ENCODE peak calls at places on chromosomes 4 and X, in six cellular contexts. K, F, Q, W, B and E are unnamed samples.

GRCh38 chrX:153687121-153688039 is at the start of gene SLC6A8:
- DNase-seq in K (peak; percentile 50), F (peak; percentile 19), Q (no peak), W (peak; percentile 87), B (peak; percentile 56), E (no peak)

GRCh38 chr4:98873059-98873458 is 55.9 kb downstream of the EIF4E start:
- DNase-seq in K (no peak), F (peak; percentile 16), Q (no peak), W (no peak), B (peak; percentile 44), E (no peak)

GRCh38 chr4:42282081-42282901 is 115.0 kb upstream of the SHISA3 start:
- DNase-seq in K (no peak), F (peak; percentile 75), Q (no peak), W (peak; percentile 81), B (peak; percentile 80), E (peak; percentile 3)

GRCh38 chrX:88612870-88613329 is 134.1 kb upstream of the CPXCR1 start:
- DNase-seq in K (no peak), F (no peak), Q (no peak), W (no peak), B (no peak), E (no peak)

GRCh38 chr4:95701500-95701899 is 138.4 kb upstream of the PDHA2 start:
- DNase-seq in K (no peak), F (peak; percentile 9), Q (no peak), W (no peak), B (no peak), E (no peak)

GRCh38 chr4:528835-529234 is 29.8 kb downstream of the PIGG start:
- DNase-seq in K (no peak), F (no peak), Q (no peak), W (no peak), B (no peak), E (no peak)

GRCh38 chr4:101730291-101731117 is 60.0 kb upstream of the BANK1 start:
- DNase-seq in K (peak; percentile 71), F (peak; percentile 69), Q (no peak), W (peak; percentile 50), B (peak; percentile 80), E (peak; percentile 21)

GRCh38 chr4:19961092-19961491 is 290.6 kb upstream of the SLIT2 start:
- DNase-seq in K (no peak), F (no peak), Q (no peak), W (no peak), B (no peak), E (peak; percentile 67)

GRCh38 chrX:75301060-75301459 is 27.2 kb downstream of the UPRT start:
- DNase-seq in K (no peak), F (peak; percentile 24), Q (no peak), W (no peak), B (no peak), E (no peak)

GRCh38 chrX:9855536-9856320 is 69.5 kb downstream of the SHROOM2 start:
- DNase-seq in K (no peak), F (no peak), Q (no peak), W (no peak), B (no peak), E (no peak)

GRCh38 chrX:107154787-107155620 is 36.4 kb upstream of the RBM41 start:
- DNase-seq in K (no peak), F (peak; percentile 6), Q (peak; percentile 84), W (no peak), B (peak; percentile 81), E (no peak)

GRCh38 chrX:115284877-115285276 is 4.6 kb upstream of the LUZP4 start:
- DNase-seq in K (no peak), F (no peak), Q (no peak), W (no peak), B (no peak), E (no peak)

GRCh38 chrX:68659385-68659784 is 11.9 kb downstream of the STARD8 start:
- DNase-seq in K (no peak), F (no peak), Q (no peak), W (no peak), B (no peak), E (no peak)

GRCh38 chr4:81427605-81427922 is 44.1 kb downstream of the RASGEF1B start:
- DNase-seq in K (no peak), F (peak; percentile 2), Q (no peak), W (no peak), B (no peak), E (no peak)

GRCh38 chr4:44025376-44026020 is 423.1 kb downstream of the KCTD8 start:
- DNase-seq in K (no peak), F (no peak), Q (no peak), W (no peak), B (no peak), E (no peak)

GRCh38 chrX:139691493-139691842 is 16.5 kb downstream of the MCF2 start:
- DNase-seq in K (no peak), F (no peak), Q (no peak), W (peak; percentile 28), B (no peak), E (no peak)
- H3K4me3 ChIP-seq in K (no peak overlapping the region), F (peak overlapping the region; percentile 49), Q (no peak overlapping the region), W (no peak overlapping the region), B (no peak overlapping the region), E (peak overlapping the region; percentile 49)

DNA sequence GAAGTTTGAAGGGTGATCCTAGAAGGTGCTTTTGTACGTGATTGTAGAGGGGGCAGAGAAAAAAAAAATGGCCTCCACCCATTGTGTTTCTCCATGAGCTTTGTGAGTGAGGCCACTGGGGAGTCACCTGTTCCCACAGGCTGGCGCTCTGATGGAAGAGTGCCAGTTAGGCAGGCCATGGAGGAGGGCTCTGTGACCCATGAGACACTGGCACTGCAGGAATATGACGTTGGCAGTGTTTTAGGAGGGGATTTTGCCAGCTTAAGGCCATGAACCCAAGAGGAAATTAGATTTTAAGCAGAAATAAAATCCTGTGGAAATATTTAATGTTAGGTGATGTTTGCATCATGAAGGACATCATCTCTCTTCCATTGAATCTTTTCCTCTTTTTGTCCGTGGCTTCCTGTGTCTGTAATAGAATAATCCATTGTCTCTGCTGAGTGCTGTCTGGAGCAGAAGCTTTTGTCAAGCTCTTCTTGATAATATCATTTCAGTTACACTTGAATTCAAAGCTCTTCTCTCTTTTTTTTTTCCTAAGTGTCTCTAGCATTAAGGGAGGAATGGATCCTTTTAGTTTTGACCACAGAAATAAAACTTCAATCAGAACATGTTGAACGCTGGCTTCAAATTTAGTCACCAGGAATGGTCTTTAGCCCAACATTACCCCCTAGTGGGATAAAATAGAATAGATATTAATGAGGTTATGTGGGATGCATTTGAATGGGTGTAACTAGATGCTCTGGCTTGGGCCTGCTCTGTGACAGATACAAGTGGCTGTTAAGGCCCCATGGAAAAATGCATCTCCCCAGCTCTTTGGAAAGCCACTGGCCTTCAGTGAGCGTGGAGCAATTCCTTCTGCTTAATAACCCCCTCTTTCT is 41.0 kb upstream of the UCP1 start:
- DNase-seq in K (no peak), F (peak; percentile 28), Q (no peak), W (peak; percentile 83), B (peak; percentile 39), E (no peak)
- TF ChIP-seq CTCF in K (no peak), F (peak; percentile 46), Q (peak; percentile 68), W (peak; percentile 68), B (peak; percentile 8), E (peak; percentile 33)

GRCh38 chr4:173039617-173040176 is 128.9 kb upstream of the GALNT7 start:
- DNase-seq in K (no peak), F (no peak), Q (no peak), W (no peak), B (no peak), E (no peak)
- H3K4me3 ChIP-seq in K (no peak overlapping the region), F (no peak overlapping the region), Q (no peak overlapping the region), W (no peak overlapping the region), B (no peak overlapping the region), E (no peak overlapping the region)

DNA sequence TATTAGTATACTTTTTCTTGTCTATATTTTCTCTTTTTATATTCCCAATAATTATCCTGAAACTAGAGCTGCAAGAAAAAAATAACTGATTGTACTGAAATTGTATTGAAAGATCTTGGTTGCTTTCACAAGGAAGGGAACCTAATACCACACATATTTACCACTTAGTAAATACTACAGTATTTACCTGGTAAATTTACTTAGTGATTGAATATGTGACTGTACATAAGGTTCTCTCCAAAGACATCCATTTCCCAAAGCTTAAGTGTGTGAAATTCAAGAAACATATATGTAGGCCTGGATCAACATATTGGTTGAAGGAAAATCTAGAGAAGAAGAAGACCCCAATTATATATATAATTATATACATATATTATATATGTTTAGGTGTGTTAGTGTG is 1272.7 kb downstream of the C4orf33 start:
- DNase-seq in K (no peak), F (no peak), Q (no peak), W (no peak), B (no peak), E (no peak)
- TF ChIP-seq CTCF in K (no peak), F (no peak), Q (no peak), W (no peak), B (no peak), E (no peak)